ENCODE peak calls at places on chromosomes 11 and 22, in six cellular contexts. One of them, this sample, is unnamed.
A peak's percentile ranks its signal among the peaks of the same experiment; 100 is the strongest.

GRCh38 chr11:12640355-12640754 is 33.9 kb upstream of the TEAD1 start:
- DNase-seq in body of pancreas: no peak
- DNase-seq in breast epithelium: no peak
- DNase-seq in NB4: no peak
- DNase-seq in GM12891: no peak
- DNase-seq in stomach: no peak
- DNase-seq in this sample: no peak

GRCh38 chr11:132844956-132845355 is 687.3 kb downstream of the OPCML start:
- DNase-seq in body of pancreas: no peak
- DNase-seq in breast epithelium: no peak
- DNase-seq in NB4: no peak
- DNase-seq in GM12891: no peak
- DNase-seq in stomach: no peak
- DNase-seq in this sample: no peak

GRCh38 chr11:71489311-71490043 is 36.5 kb downstream of the NADSYN1 start:
- DNase-seq in body of pancreas: peak; percentile 6
- DNase-seq in breast epithelium: no peak
- DNase-seq in NB4: no peak
- DNase-seq in GM12891: peak; percentile 49
- DNase-seq in stomach: peak; percentile 21
- DNase-seq in this sample: no peak

GRCh38 chr11:92886243-92886905 is 83.1 kb upstream of the MTNR1B start:
- DNase-seq in body of pancreas: peak; percentile 40
- DNase-seq in breast epithelium: peak; percentile 21
- DNase-seq in NB4: peak; percentile 74
- DNase-seq in GM12891: peak; percentile 38
- DNase-seq in stomach: no peak
- DNase-seq in this sample: peak; percentile 40

GRCh38 chr22:45966320-45966891 is 10.6 kb downstream of the WNT7B start:
- DNase-seq in body of pancreas: peak; percentile 31
- DNase-seq in breast epithelium: no peak
- DNase-seq in NB4: peak; percentile 54
- DNase-seq in GM12891: no peak
- DNase-seq in stomach: no peak
- DNase-seq in this sample: no peak

GRCh38 chr22:18063311-18063710 is 14.5 kb upstream of the PEX26 start:
- DNase-seq in body of pancreas: no peak
- DNase-seq in breast epithelium: peak; percentile 44
- DNase-seq in NB4: no peak
- DNase-seq in GM12891: no peak
- DNase-seq in stomach: no peak
- DNase-seq in this sample: no peak

GRCh38 chr11:45669146-45669545 is 3.7 kb upstream of the CHST1 start:
- DNase-seq in body of pancreas: no peak
- DNase-seq in breast epithelium: no peak
- DNase-seq in NB4: no peak
- DNase-seq in GM12891: no peak
- DNase-seq in stomach: no peak
- DNase-seq in this sample: no peak

GRCh38 chr11:60860943-60861342 is 5.2 kb upstream of the PTGDR2 start:
- DNase-seq in body of pancreas: no peak
- DNase-seq in breast epithelium: no peak
- DNase-seq in NB4: no peak
- DNase-seq in GM12891: no peak
- DNase-seq in stomach: no peak
- DNase-seq in this sample: no peak

GRCh38 chr11:94800394-94800793 is 32.2 kb downstream of the AMOTL1 start:
- DNase-seq in body of pancreas: peak; percentile 45
- DNase-seq in breast epithelium: no peak
- DNase-seq in NB4: no peak
- DNase-seq in GM12891: no peak
- DNase-seq in stomach: no peak
- DNase-seq in this sample: no peak

GRCh38 chr11:47527186-47527585 is 25.7 kb downstream of the CELF1 start:
- DNase-seq in body of pancreas: no peak
- DNase-seq in breast epithelium: no peak
- DNase-seq in NB4: no peak
- DNase-seq in GM12891: no peak
- DNase-seq in stomach: no peak
- DNase-seq in this sample: no peak

GRCh38 chr22:47837703-47838102 is 1075.3 kb downstream of the TBC1D22A start:
- DNase-seq in body of pancreas: peak; percentile 21
- DNase-seq in breast epithelium: no peak
- DNase-seq in NB4: peak; percentile 42
- DNase-seq in GM12891: no peak
- DNase-seq in stomach: no peak
- DNase-seq in this sample: peak; percentile 40

GRCh38 chr11:33724644-33725035 is 11.6 kb downstream of the CD59 start:
- DNase-seq in body of pancreas: no peak
- DNase-seq in breast epithelium: peak; percentile 32
- DNase-seq in NB4: no peak
- DNase-seq in GM12891: no peak
- DNase-seq in stomach: no peak
- DNase-seq in this sample: peak; percentile 15

GRCh38 chr11:8813658-8814057 is 97.3 kb upstream of the AKIP1 start:
- DNase-seq in body of pancreas: peak; percentile 75
- DNase-seq in breast epithelium: no peak
- DNase-seq in NB4: peak; percentile 86
- DNase-seq in GM12891: peak; percentile 70
- DNase-seq in stomach: peak; percentile 71
- DNase-seq in this sample: peak; percentile 74

GRCh38 chr11:125224391-125225015 is 60.0 kb downstream of the PKNOX2 start:
- DNase-seq in body of pancreas: peak; percentile 47
- DNase-seq in breast epithelium: no peak
- DNase-seq in NB4: peak; percentile 23
- DNase-seq in GM12891: no peak
- DNase-seq in stomach: peak; percentile 40
- DNase-seq in this sample: peak; percentile 4

GRCh38 chr11:63996512-63996911 is 10.3 kb downstream of the OTUB1 start:
- DNase-seq in body of pancreas: no peak
- DNase-seq in breast epithelium: no peak
- DNase-seq in NB4: no peak
- DNase-seq in GM12891: no peak
- DNase-seq in stomach: no peak
- DNase-seq in this sample: no peak

GRCh38 chr22:50341977-50342650 is 1.0 kb upstream of the PPP6R2 start:
- DNase-seq in body of pancreas: peak; percentile 90
- DNase-seq in breast epithelium: peak; percentile 81
- DNase-seq in NB4: peak; percentile 87
- DNase-seq in GM12891: peak; percentile 63
- DNase-seq in stomach: peak; percentile 94
- DNase-seq in this sample: peak; percentile 87

GRCh38 chr11:94880216-94880615 is 93.1 kb downstream of the CWC15 start:
- DNase-seq in body of pancreas: no peak
- DNase-seq in breast epithelium: no peak
- DNase-seq in NB4: no peak
- DNase-seq in GM12891: no peak
- DNase-seq in stomach: no peak
- DNase-seq in this sample: no peak

GRCh38 chr11:73271936-73272679 is at the start of gene P2RY6:
- DNase-seq in body of pancreas: no peak
- DNase-seq in breast epithelium: no peak
- DNase-seq in NB4: peak; percentile 98
- DNase-seq in GM12891: no peak
- DNase-seq in stomach: peak; percentile 27
- DNase-seq in this sample: no peak

GRCh38 chr11:64334764-64335741 is 5.0 kb upstream of the CCDC88B start:
- DNase-seq in body of pancreas: peak; percentile 47
- DNase-seq in breast epithelium: no peak
- DNase-seq in NB4: peak; percentile 97
- DNase-seq in GM12891: peak; percentile 90
- DNase-seq in stomach: peak; percentile 57
- DNase-seq in this sample: peak; percentile 98

GRCh38 chr11:131924446-131925240 is 554.2 kb downstream of the NTM start:
- DNase-seq in body of pancreas: peak; percentile 57
- DNase-seq in breast epithelium: no peak
- DNase-seq in NB4: no peak
- DNase-seq in GM12891: no peak
- DNase-seq in stomach: no peak
- DNase-seq in this sample: no peak

GRCh38 chr11:57283231-57283990 is 41.3 kb downstream of the TNKS1BP1 start:
- DNase-seq in body of pancreas: no peak
- DNase-seq in breast epithelium: no peak
- DNase-seq in NB4: no peak
- DNase-seq in GM12891: no peak
- DNase-seq in stomach: no peak
- DNase-seq in this sample: no peak

GRCh38 chr11:57290288-57290687 is 34.5 kb downstream of the TNKS1BP1 start:
- DNase-seq in body of pancreas: no peak
- DNase-seq in breast epithelium: no peak
- DNase-seq in NB4: no peak
- DNase-seq in GM12891: no peak
- DNase-seq in stomach: no peak
- DNase-seq in this sample: no peak

GRCh38 chr11:57288771-57289579 is 35.8 kb downstream of the TNKS1BP1 start:
- DNase-seq in body of pancreas: no peak
- DNase-seq in breast epithelium: no peak
- DNase-seq in NB4: no peak
- DNase-seq in GM12891: no peak
- DNase-seq in stomach: no peak
- DNase-seq in this sample: no peak

DNA sequence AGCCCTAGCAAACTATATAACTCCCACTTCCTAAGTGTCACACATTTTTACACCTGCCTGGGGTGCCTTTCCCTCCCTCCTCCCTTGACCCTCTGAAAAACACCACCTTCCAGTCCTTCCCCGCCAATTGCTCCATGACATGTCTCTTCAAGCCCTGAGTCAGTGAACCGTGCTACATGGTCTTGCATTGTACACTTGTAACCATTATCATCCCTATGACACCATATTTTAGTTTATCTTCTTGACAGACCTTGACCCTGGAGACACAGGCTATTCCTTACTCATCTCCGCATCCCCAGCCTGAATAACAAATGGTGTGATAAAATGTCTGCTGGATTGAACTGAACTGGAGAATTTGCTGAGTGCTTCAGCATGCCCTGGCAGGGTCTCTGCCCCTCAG is 36.9 kb downstream of the TNKS1BP1 start:
- DNase-seq in body of pancreas: no peak
- DNase-seq in breast epithelium: no peak
- DNase-seq in NB4: no peak
- DNase-seq in GM12891: no peak
- DNase-seq in stomach: no peak
- DNase-seq in this sample: no peak
- TF ChIP-seq POLR2A in body of pancreas: no peak
- TF ChIP-seq POLR2A in breast epithelium: no peak
- TF ChIP-seq POLR2A in NB4: no peak
- TF ChIP-seq POLR2A in GM12891: no peak
- TF ChIP-seq POLR2A in stomach: no peak
- TF ChIP-seq POLR2A in this sample: no peak

DNA sequence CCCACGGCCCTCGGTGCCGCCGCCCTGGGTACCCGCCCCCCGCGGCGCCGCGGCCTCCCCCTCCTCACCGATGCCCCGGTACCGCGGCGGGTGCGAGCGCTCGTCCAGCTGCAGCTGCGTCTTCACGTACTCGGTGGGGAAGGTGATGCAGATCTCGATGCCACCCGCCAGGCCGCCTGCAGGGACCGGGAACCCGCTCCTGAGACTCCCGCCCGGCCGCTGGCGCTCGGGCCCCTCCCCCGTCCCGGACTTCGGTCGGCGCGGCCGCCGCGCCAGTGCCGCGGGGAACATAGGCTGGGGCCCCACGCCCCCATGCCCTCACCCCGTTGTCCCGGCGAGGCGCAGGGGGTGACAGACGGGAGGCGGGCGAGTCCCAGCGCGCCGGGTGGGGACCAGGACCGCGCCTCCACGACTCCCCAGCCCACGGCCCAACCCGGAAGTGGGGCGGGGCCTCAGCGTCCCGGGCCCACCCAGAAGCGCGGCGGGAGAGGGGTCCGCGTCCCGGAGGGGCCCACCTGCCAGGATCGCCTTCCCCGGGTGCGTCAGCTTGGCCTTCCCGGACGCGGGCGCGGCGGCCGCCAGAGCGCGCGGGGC is 374 bp downstream of the SLC25A1 start:
- DNase-seq in body of pancreas: peak; percentile 63
- DNase-seq in breast epithelium: no peak
- DNase-seq in NB4: peak; percentile 66
- DNase-seq in GM12891: peak; percentile 59
- DNase-seq in stomach: peak; percentile 60
- DNase-seq in this sample: peak; percentile 83
- TF ChIP-seq POLR2A in body of pancreas: peak; percentile 4
- TF ChIP-seq POLR2A in breast epithelium: no peak
- TF ChIP-seq POLR2A in NB4: no peak
- TF ChIP-seq POLR2A in GM12891: no peak
- TF ChIP-seq POLR2A in stomach: no peak
- TF ChIP-seq POLR2A in this sample: no peak

DNA sequence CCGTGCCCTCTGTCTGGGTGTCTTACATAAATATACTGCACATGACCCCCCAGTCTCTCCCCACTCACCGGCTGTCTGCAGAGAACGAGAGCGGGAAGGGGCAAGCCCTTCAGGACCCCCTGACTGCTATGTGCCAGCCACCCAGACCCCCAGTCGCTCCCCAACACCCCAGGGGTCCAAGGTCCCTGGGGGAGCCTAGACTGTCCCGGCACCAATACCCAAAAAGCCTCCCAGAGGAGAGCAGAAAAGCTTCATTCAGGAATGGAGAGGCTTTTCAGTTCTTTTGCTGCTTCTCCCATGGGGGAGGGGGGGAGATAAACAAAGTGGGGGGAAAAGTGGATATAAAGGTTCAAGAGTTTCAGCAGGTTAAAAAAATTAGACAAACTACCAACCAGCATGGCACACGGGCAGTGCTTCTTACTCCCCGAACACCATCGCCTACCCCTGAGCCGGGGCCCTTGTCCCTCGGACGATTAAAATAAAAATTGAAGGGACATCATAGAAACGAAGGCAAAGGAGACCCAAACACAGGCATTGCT is 1.4 kb downstream of the CSNK1E start:
- DNase-seq in body of pancreas: no peak
- DNase-seq in breast epithelium: no peak
- DNase-seq in NB4: peak; percentile 32
- DNase-seq in GM12891: no peak
- DNase-seq in stomach: no peak
- DNase-seq in this sample: no peak
- TF ChIP-seq POLR2A in body of pancreas: no peak
- TF ChIP-seq POLR2A in breast epithelium: no peak
- TF ChIP-seq POLR2A in NB4: no peak
- TF ChIP-seq POLR2A in GM12891: no peak
- TF ChIP-seq POLR2A in stomach: no peak
- TF ChIP-seq POLR2A in this sample: no peak

GRCh38 chr22:21564411-21564810 is 3.1 kb upstream of the UBE2L3 start:
- DNase-seq in body of pancreas: no peak
- DNase-seq in breast epithelium: no peak
- DNase-seq in NB4: no peak
- DNase-seq in GM12891: no peak
- DNase-seq in stomach: no peak
- DNase-seq in this sample: no peak

GRCh38 chr22:21570398-21570797 is 2.9 kb downstream of the UBE2L3 start:
- DNase-seq in body of pancreas: no peak
- DNase-seq in breast epithelium: no peak
- DNase-seq in NB4: no peak
- DNase-seq in GM12891: no peak
- DNase-seq in stomach: no peak
- DNase-seq in this sample: peak; percentile 22

GRCh38 chr22:21569459-21570161 is 2.1 kb downstream of the UBE2L3 start:
- DNase-seq in body of pancreas: no peak
- DNase-seq in breast epithelium: no peak
- DNase-seq in NB4: peak; percentile 62
- DNase-seq in GM12891: no peak
- DNase-seq in stomach: no peak
- DNase-seq in this sample: no peak

GRCh38 chr22:21568207-21569075 is 927 bp downstream of the UBE2L3 start:
- DNase-seq in body of pancreas: peak; percentile 27
- DNase-seq in breast epithelium: no peak
- DNase-seq in NB4: peak; percentile 57
- DNase-seq in GM12891: no peak
- DNase-seq in stomach: no peak
- DNase-seq in this sample: peak; percentile 67

GRCh38 chr22:21567456-21568206 is at the start of gene UBE2L3:
- DNase-seq in body of pancreas: peak; percentile 80
- DNase-seq in breast epithelium: peak; percentile 66
- DNase-seq in NB4: peak; percentile 85
- DNase-seq in GM12891: peak; percentile 93
- DNase-seq in stomach: peak; percentile 82
- DNase-seq in this sample: peak; percentile 93
- TF ChIP-seq POLR2A in body of pancreas: peak; percentile 68
- TF ChIP-seq POLR2A in breast epithelium: no peak
- TF ChIP-seq POLR2A in NB4: peak; percentile 46
- TF ChIP-seq POLR2A in GM12891: peak; percentile 78
- TF ChIP-seq POLR2A in stomach: no peak
- TF ChIP-seq POLR2A in this sample: peak; percentile 64

This sample was measured in erythroblast.